ENCODE peak calls at places on chromosome 19, in six cellular contexts. One of them, this sample, is unnamed.

GRCh38 chr19:18650468-18651001 is 13.7 kb downstream of the KLHL26 start:
- DNase-seq in SK-N-SH: no peak
- DNase-seq in thyroid gland: peak
- DNase-seq in transverse colon: peak
- DNase-seq in MM.1S: no peak
- DNase-seq in brain microvascular endothelial cell: peak
- DNase-seq in this sample: no peak

GRCh38 chr19:33129901-33130300 is 2.0 kb upstream of the WDR88 start:
- DNase-seq in SK-N-SH: no peak
- DNase-seq in thyroid gland: no peak
- DNase-seq in transverse colon: no peak
- DNase-seq in MM.1S: no peak
- DNase-seq in brain microvascular endothelial cell: no peak
- DNase-seq in this sample: no peak

GRCh38 chr19:4980087-4980486 is 11.2 kb downstream of the KDM4B start:
- DNase-seq in SK-N-SH: peak
- DNase-seq in thyroid gland: no peak
- DNase-seq in transverse colon: no peak
- DNase-seq in MM.1S: no peak
- DNase-seq in brain microvascular endothelial cell: no peak
- DNase-seq in this sample: no peak

GRCh38 chr19:37928527-37929286 is 21.7 kb downstream of the SIPA1L3 start:
- DNase-seq in SK-N-SH: no peak
- DNase-seq in thyroid gland: no peak
- DNase-seq in transverse colon: no peak
- DNase-seq in MM.1S: no peak
- DNase-seq in brain microvascular endothelial cell: no peak
- DNase-seq in this sample: no peak

GRCh38 chr19:45954132-45954531 is 19.5 kb downstream of the NOVA2 start:
- DNase-seq in SK-N-SH: peak
- DNase-seq in thyroid gland: no peak
- DNase-seq in transverse colon: no peak
- DNase-seq in MM.1S: no peak
- DNase-seq in brain microvascular endothelial cell: no peak
- DNase-seq in this sample: no peak

GRCh38 chr19:19459707-19460251 is 54.3 kb downstream of the GATAD2A start:
- DNase-seq in SK-N-SH: no peak
- DNase-seq in thyroid gland: peak
- DNase-seq in transverse colon: peak
- DNase-seq in MM.1S: no peak
- DNase-seq in brain microvascular endothelial cell: peak
- DNase-seq in this sample: no peak

GRCh38 chr19:8635422-8635821 is 5.0 kb downstream of the NFILZ start:
- DNase-seq in SK-N-SH: no peak
- DNase-seq in thyroid gland: no peak
- DNase-seq in transverse colon: no peak
- DNase-seq in MM.1S: no peak
- DNase-seq in brain microvascular endothelial cell: peak
- DNase-seq in this sample: no peak

GRCh38 chr19:46481187-46481586 is 9.8 kb upstream of the PNMA8A start:
- DNase-seq in SK-N-SH: no peak
- DNase-seq in thyroid gland: no peak
- DNase-seq in transverse colon: no peak
- DNase-seq in MM.1S: no peak
- DNase-seq in brain microvascular endothelial cell: no peak
- DNase-seq in this sample: no peak

GRCh38 chr19:19402656-19403372 is 2.7 kb upstream of the GATAD2A start:
- DNase-seq in SK-N-SH: no peak
- DNase-seq in thyroid gland: no peak
- DNase-seq in transverse colon: no peak
- DNase-seq in MM.1S: no peak
- DNase-seq in brain microvascular endothelial cell: no peak
- DNase-seq in this sample: no peak

GRCh38 chr19:7691497-7691896 is 10.4 kb downstream of the FCER2 start:
- DNase-seq in SK-N-SH: no peak
- DNase-seq in thyroid gland: no peak
- DNase-seq in transverse colon: no peak
- DNase-seq in MM.1S: no peak
- DNase-seq in brain microvascular endothelial cell: no peak
- DNase-seq in this sample: no peak

GRCh38 chr19:32222594-32222993 is 122.8 kb upstream of the ZNF507 start:
- DNase-seq in SK-N-SH: no peak
- DNase-seq in thyroid gland: no peak
- DNase-seq in transverse colon: no peak
- DNase-seq in MM.1S: no peak
- DNase-seq in brain microvascular endothelial cell: no peak
- DNase-seq in this sample: no peak

GRCh38 chr19:49786432-49786831 is 19.6 kb downstream of the AP2A1 start:
- DNase-seq in SK-N-SH: no peak
- DNase-seq in thyroid gland: no peak
- DNase-seq in transverse colon: no peak
- DNase-seq in MM.1S: no peak
- DNase-seq in brain microvascular endothelial cell: peak
- DNase-seq in this sample: no peak

GRCh38 chr19:55370305-55370988 is at the start of gene IL11:
- DNase-seq in SK-N-SH: no peak
- DNase-seq in thyroid gland: no peak
- DNase-seq in transverse colon: no peak
- DNase-seq in MM.1S: no peak
- DNase-seq in brain microvascular endothelial cell: peak
- DNase-seq in this sample: no peak

GRCh38 chr19:6851359-6851758 is 36.0 kb upstream of the ADGRE1 start:
- DNase-seq in SK-N-SH: no peak
- DNase-seq in thyroid gland: no peak
- DNase-seq in transverse colon: no peak
- DNase-seq in MM.1S: no peak
- DNase-seq in brain microvascular endothelial cell: no peak
- DNase-seq in this sample: no peak

GRCh38 chr19:47541507-47541906 is 26.6 kb upstream of the NAPA start:
- DNase-seq in SK-N-SH: no peak
- DNase-seq in thyroid gland: no peak
- DNase-seq in transverse colon: no peak
- DNase-seq in MM.1S: no peak
- DNase-seq in brain microvascular endothelial cell: no peak
- DNase-seq in this sample: no peak

GRCh38 chr19:19213822-19214558 is 2.2 kb downstream of the NCAN start:
- DNase-seq in SK-N-SH: no peak
- DNase-seq in thyroid gland: no peak
- DNase-seq in transverse colon: no peak
- DNase-seq in MM.1S: no peak
- DNase-seq in brain microvascular endothelial cell: no peak
- DNase-seq in this sample: no peak

GRCh38 chr19:36115453-36116343 is at the start of gene TBCB:
- DNase-seq in SK-N-SH: peak
- DNase-seq in thyroid gland: peak
- DNase-seq in transverse colon: peak
- DNase-seq in MM.1S: peak
- DNase-seq in brain microvascular endothelial cell: peak
- DNase-seq in this sample: no peak

GRCh38 chr19:18514800-18515682 is 6.8 kb downstream of the ELL start:
- DNase-seq in SK-N-SH: no peak
- DNase-seq in thyroid gland: peak
- DNase-seq in transverse colon: peak
- DNase-seq in MM.1S: no peak
- DNase-seq in brain microvascular endothelial cell: peak
- DNase-seq in this sample: peak

GRCh38 chr19:21848706-21849105 is 12.7 kb upstream of the ZNF43 start:
- DNase-seq in SK-N-SH: no peak
- DNase-seq in thyroid gland: peak
- DNase-seq in transverse colon: no peak
- DNase-seq in MM.1S: no peak
- DNase-seq in brain microvascular endothelial cell: peak
- DNase-seq in this sample: peak

GRCh38 chr19:41694831-41695635 is 7.0 kb upstream of the CEACAM7 start:
- DNase-seq in SK-N-SH: no peak
- DNase-seq in thyroid gland: no peak
- DNase-seq in transverse colon: peak
- DNase-seq in MM.1S: no peak
- DNase-seq in brain microvascular endothelial cell: no peak
- DNase-seq in this sample: no peak

GRCh38 chr19:55467236-55468053 is 2.9 kb upstream of the C19orf85 start:
- DNase-seq in SK-N-SH: peak
- DNase-seq in thyroid gland: peak
- DNase-seq in transverse colon: peak
- DNase-seq in MM.1S: peak
- DNase-seq in brain microvascular endothelial cell: no peak
- DNase-seq in this sample: no peak

GRCh38 chr19:21092107-21092506 is 10.1 kb downstream of the ZNF714 start:
- DNase-seq in SK-N-SH: no peak
- DNase-seq in thyroid gland: peak
- DNase-seq in transverse colon: no peak
- DNase-seq in MM.1S: no peak
- DNase-seq in brain microvascular endothelial cell: no peak
- DNase-seq in this sample: no peak

GRCh38 chr19:3506384-3507340 is 551 bp downstream of the FZR1 start:
- DNase-seq in SK-N-SH: peak
- DNase-seq in thyroid gland: peak
- DNase-seq in transverse colon: peak
- DNase-seq in MM.1S: peak
- DNase-seq in brain microvascular endothelial cell: peak
- DNase-seq in this sample: no peak

GRCh38 chr19:3285647-3286176 is 61.3 kb downstream of the CELF5 start:
- DNase-seq in SK-N-SH: peak
- DNase-seq in thyroid gland: no peak
- DNase-seq in transverse colon: no peak
- DNase-seq in MM.1S: no peak
- DNase-seq in brain microvascular endothelial cell: no peak
- DNase-seq in this sample: no peak

GRCh38 chr19:31249217-31249616 is 100.0 kb downstream of the TSHZ3 start:
- DNase-seq in SK-N-SH: no peak
- DNase-seq in thyroid gland: peak
- DNase-seq in transverse colon: no peak
- DNase-seq in MM.1S: no peak
- DNase-seq in brain microvascular endothelial cell: no peak
- DNase-seq in this sample: no peak

GRCh38 chr19:41886761-41887710 is 4.1 kb downstream of the ARHGEF1 start:
- DNase-seq in SK-N-SH: no peak
- DNase-seq in thyroid gland: no peak
- DNase-seq in transverse colon: peak
- DNase-seq in MM.1S: no peak
- DNase-seq in brain microvascular endothelial cell: no peak
- DNase-seq in this sample: no peak

GRCh38 chr19:54875506-54875905 is 1.5 kb downstream of the FCAR start:
- DNase-seq in SK-N-SH: no peak
- DNase-seq in thyroid gland: no peak
- DNase-seq in transverse colon: no peak
- DNase-seq in MM.1S: no peak
- DNase-seq in brain microvascular endothelial cell: no peak
- DNase-seq in this sample: no peak

GRCh38 chr19:47247308-47247990 is 8.9 kb upstream of the CCDC9 start:
- DNase-seq in SK-N-SH: peak
- DNase-seq in thyroid gland: peak
- DNase-seq in transverse colon: peak
- DNase-seq in MM.1S: peak
- DNase-seq in brain microvascular endothelial cell: peak
- DNase-seq in this sample: no peak

DNA sequence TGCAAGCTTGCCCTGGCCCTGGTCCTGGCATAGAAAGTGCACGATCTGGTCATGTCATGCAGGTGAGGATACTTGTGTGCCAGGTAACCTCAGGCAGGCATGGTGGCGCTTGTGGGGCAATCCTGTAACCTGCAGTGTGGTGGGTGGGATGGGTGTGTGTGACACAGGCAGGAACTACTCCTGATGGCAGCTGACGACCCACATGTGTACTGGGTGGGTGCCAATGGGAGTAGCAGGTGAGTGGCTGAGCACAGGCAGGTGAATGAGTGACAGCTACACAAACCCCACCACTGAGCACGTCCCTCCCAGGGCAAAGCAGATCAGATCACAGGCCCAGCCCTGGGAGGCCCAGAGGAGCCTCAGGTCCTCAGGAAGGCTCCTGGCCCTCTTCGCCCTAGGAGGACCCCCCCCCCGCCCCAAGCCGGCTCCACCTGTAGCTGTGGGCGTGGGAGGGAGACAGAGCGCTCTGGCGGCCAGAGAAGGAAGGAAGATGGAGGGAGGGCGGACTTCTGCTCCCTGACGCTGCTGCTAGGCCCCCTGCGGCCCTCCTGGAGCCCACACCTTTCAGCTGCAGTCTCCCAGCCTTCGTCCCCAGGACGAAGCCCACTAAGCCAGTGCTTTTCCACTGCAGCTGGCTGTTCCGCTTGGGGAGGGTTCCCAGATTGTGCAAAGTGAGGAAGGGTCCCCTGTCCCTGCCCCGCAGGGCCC is 1.3 kb upstream of the ZNF181 start:
- DNase-seq in SK-N-SH: peak
- DNase-seq in thyroid gland: no peak
- DNase-seq in transverse colon: peak
- DNase-seq in MM.1S: no peak
- DNase-seq in brain microvascular endothelial cell: no peak
- DNase-seq in this sample: no peak
- H3K4me3 ChIP-seq in SK-N-SH: peak
- H3K4me3 ChIP-seq in thyroid gland: no peak
- H3K4me3 ChIP-seq in transverse colon: peak
- H3K4me3 ChIP-seq in MM.1S: peak
- H3K4me3 ChIP-seq in brain microvascular endothelial cell: peak
- H3K4me3 ChIP-seq in this sample: peak

GRCh38 chr19:16441661-16442071 is 30.1 kb downstream of the EPS15L1 start:
- DNase-seq in SK-N-SH: peak
- DNase-seq in thyroid gland: peak
- DNase-seq in transverse colon: no peak
- DNase-seq in MM.1S: no peak
- DNase-seq in brain microvascular endothelial cell: no peak
- DNase-seq in this sample: no peak
- TF ChIP-seq CTCF in SK-N-SH: peak
- TF ChIP-seq CTCF in thyroid gland: peak
- TF ChIP-seq CTCF in transverse colon: peak
- TF ChIP-seq CTCF in MM.1S: peak
- TF ChIP-seq CTCF in brain microvascular endothelial cell: peak
- TF ChIP-seq CTCF in this sample: peak

GRCh38 chr19:12800344-12800732 is 1.3 kb downstream of the PRDX2 start:
- DNase-seq in SK-N-SH: no peak
- DNase-seq in thyroid gland: no peak
- DNase-seq in transverse colon: no peak
- DNase-seq in MM.1S: no peak
- DNase-seq in brain microvascular endothelial cell: no peak
- DNase-seq in this sample: no peak

GRCh38 chr19:12800873-12801465 is 631 bp downstream of the PRDX2 start:
- DNase-seq in SK-N-SH: peak
- DNase-seq in thyroid gland: peak
- DNase-seq in transverse colon: no peak
- DNase-seq in MM.1S: peak
- DNase-seq in brain microvascular endothelial cell: no peak
- DNase-seq in this sample: no peak

GRCh38 chr19:12802267-12803106 is 618 bp downstream of the THSD8 start:
- DNase-seq in SK-N-SH: no peak
- DNase-seq in thyroid gland: no peak
- DNase-seq in transverse colon: no peak
- DNase-seq in MM.1S: no peak
- DNase-seq in brain microvascular endothelial cell: no peak
- DNase-seq in this sample: no peak

GRCh38 chr19:12801466-12802266 is at the start of the genes PRDX2 and THSD8:
- DNase-seq in SK-N-SH: peak
- DNase-seq in thyroid gland: peak
- DNase-seq in transverse colon: peak
- DNase-seq in MM.1S: peak
- DNase-seq in brain microvascular endothelial cell: no peak
- DNase-seq in this sample: no peak

GRCh38 chr19:12799723-12800343 is 1.8 kb downstream of the PRDX2 start:
- DNase-seq in SK-N-SH: no peak
- DNase-seq in thyroid gland: no peak
- DNase-seq in transverse colon: no peak
- DNase-seq in MM.1S: no peak
- DNase-seq in brain microvascular endothelial cell: no peak
- DNase-seq in this sample: no peak
- H3K4me3 ChIP-seq in SK-N-SH: no peak
- H3K4me3 ChIP-seq in thyroid gland: no peak
- H3K4me3 ChIP-seq in transverse colon: no peak
- H3K4me3 ChIP-seq in MM.1S: no peak
- H3K4me3 ChIP-seq in brain microvascular endothelial cell: no peak
- H3K4me3 ChIP-seq in this sample: no peak

GRCh38 chr19:14096272-14096992 is 5.9 kb upstream of the SAMD1 start:
- DNase-seq in SK-N-SH: no peak
- DNase-seq in thyroid gland: no peak
- DNase-seq in transverse colon: no peak
- DNase-seq in MM.1S: no peak
- DNase-seq in brain microvascular endothelial cell: no peak
- DNase-seq in this sample: no peak
- TF ChIP-seq CTCF in SK-N-SH: no peak
- TF ChIP-seq CTCF in thyroid gland: no peak
- TF ChIP-seq CTCF in transverse colon: no peak
- TF ChIP-seq CTCF in MM.1S: no peak
- TF ChIP-seq CTCF in brain microvascular endothelial cell: peak
- TF ChIP-seq CTCF in this sample: peak

This sample was measured in epithelial cell of proximal tubule.